ENCODE peak calls at places on chromosomes 3 and 15, in five cellular contexts. M is heart right ventricle, J is uterus, O is Peyer's patch, G is psoas muscle. T is an unnamed sample.
A peak's percentile ranks its signal among the peaks of the same experiment; 100 is the strongest.

GRCh38 chr3:137761099-137761562 is 3.0 kb upstream of the SOX14 start:
- DNase-seq in M (no peak), J (no peak), O (no peak), G (no peak), T (no peak)

GRCh38 chr3:114565201-114565600 is 271.4 kb downstream of the TIGIT start:
- DNase-seq in M (peak; percentile 38), J (peak; percentile 68), O (no peak), G (peak; percentile 46), T (no peak)

GRCh38 chr3:18559323-18559972 is 134.3 kb upstream of the SATB1 start:
- DNase-seq in M (no peak), J (no peak), O (no peak), G (no peak), T (peak; percentile 40)

GRCh38 chr3:50155891-50156290 is 767 bp downstream of the SEMA3F start:
- DNase-seq in M (no peak), J (no peak), O (no peak), G (no peak), T (no peak)

GRCh38 chr3:196803891-196804468 is 63.7 kb upstream of the SENP5 start:
- DNase-seq in M (no peak), J (no peak), O (no peak), G (no peak), T (no peak)

GRCh38 chr3:142912440-142913172 is 23.7 kb upstream of the PCOLCE2 start:
- DNase-seq in M (no peak), J (no peak), O (no peak), G (no peak), T (no peak)

GRCh38 chr15:82178061-82178460 is 84.5 kb downstream of the EFL1 start:
- DNase-seq in M (no peak), J (no peak), O (no peak), G (no peak), T (no peak)

GRCh38 chr3:123419850-123420292 is 29.0 kb downstream of the ADCY5 start:
- DNase-seq in M (peak; percentile 81), J (peak; percentile 40), O (peak; percentile 42), G (no peak), T (no peak)

GRCh38 chr15:85598718-85599398 is 195.9 kb downstream of the KLHL25 start:
- DNase-seq in M (no peak), J (no peak), O (no peak), G (no peak), T (no peak)

GRCh38 chr15:75364881-75365280 is 3.5 kb downstream of the MAN2C1 start:
- DNase-seq in M (no peak), J (no peak), O (no peak), G (no peak), T (no peak)

GRCh38 chr15:75362642-75363249 is 5.7 kb downstream of the MAN2C1 start:
- DNase-seq in M (no peak), J (no peak), O (no peak), G (no peak), T (no peak)

GRCh38 chr15:75361361-75361988 is 6.9 kb downstream of the MAN2C1 start:
- DNase-seq in M (no peak), J (no peak), O (no peak), G (no peak), T (no peak)

GRCh38 chr15:75361989-75362641 is 6.3 kb downstream of the MAN2C1 start:
- DNase-seq in M (no peak), J (no peak), O (no peak), G (no peak), T (no peak)

DNA sequence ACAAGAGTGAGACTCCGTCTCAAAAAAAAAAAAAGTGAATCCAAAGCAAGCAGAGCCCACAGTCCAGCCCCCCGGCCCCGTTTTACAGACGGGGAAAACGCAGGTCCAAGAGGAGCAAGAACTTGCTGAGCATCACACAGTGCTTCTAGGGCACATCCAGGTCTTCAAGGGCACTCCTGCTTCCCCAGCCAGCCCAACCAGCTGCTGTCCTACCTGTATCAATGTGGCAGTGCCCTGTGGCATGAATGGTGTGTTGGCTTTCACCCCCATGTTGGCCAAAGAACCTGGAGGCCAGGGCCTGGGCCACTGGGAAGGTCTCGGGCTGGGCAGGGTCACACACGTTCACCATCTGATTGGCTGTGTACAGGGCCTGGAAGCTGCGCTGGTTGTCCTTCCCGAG is 4.6 kb downstream of the MAN2C1 start:
- DNase-seq in M (no peak), J (no peak), O (no peak), G (no peak), T (no peak)
- H3K4me3 ChIP-seq in M (no peak overlapping the region), J (no peak overlapping the region), O (no peak overlapping the region), G (no peak overlapping the region), T (no peak overlapping the region)

DNA sequence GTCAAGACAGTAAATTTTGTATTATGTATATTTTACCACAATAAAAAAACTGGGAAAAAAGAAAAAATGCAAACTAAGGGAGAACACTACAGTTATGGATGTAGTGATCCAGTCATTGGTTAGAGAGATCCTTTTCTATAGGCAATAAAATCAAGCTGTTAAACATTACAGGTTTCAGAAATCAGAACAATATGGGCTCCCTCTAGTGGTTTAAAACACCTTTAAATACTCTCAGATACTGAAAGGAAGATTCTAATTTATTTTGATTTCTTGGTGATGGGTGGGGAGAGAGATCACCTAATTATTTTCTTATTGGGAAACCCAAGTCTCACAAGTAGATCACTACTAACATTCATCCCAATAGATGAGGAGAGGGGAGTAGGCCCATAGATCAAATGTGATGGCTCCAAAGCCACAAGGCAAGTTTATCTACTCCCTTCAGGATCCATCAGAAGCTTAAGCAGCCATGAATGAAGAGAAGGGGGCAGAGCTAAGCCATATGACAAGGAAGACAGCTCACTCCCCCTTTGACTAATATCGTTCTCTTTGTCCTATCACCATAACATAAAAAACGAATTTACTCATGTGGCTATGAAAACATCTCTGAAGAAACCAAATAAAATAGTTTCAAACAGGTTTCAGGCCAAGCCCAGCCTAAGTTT is 118.6 kb downstream of the ANO10 start:
- DNase-seq in M (no peak), J (no peak), O (no peak), G (no peak), T (no peak)
- TF ChIP-seq CTCF in M (peak; percentile 63), J (peak; percentile 48), O (peak; percentile 53), G (peak; percentile 56), T (no peak)

GRCh38 chr3:190060401-190060800 is 60.3 kb downstream of the P3H2 start:
- DNase-seq in M (no peak), J (no peak), O (no peak), G (no peak), T (no peak)

GRCh38 chr3:190063490-190063889 is 57.2 kb downstream of the P3H2 start:
- DNase-seq in M (no peak), J (no peak), O (no peak), G (no peak), T (no peak)

GRCh38 chr3:190065204-190065603 is 55.5 kb downstream of the P3H2 start:
- DNase-seq in M (no peak), J (no peak), O (no peak), G (no peak), T (no peak)

GRCh38 chr3:190059242-190059590 is 61.5 kb downstream of the P3H2 start:
- DNase-seq in M (no peak), J (no peak), O (no peak), G (no peak), T (no peak)

DNA sequence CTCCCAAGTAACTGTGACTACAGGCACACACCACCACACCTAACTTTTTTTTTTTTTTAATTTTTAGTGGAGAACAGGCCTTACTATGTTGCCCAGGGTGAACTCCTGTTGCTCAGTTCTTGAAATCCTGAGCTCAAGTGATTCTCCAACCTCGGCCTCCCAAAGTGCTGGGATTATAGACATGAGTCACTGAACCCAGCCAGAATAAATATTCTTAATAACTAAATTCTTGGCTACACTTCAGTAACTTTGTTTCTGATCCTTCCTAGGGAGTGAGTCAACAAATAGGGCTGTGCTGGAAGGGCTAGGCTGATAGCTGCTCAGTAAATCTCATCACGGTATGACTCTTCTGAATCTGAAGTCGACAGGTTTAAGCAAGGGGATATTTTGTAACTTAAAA is 56.6 kb downstream of the P3H2 start:
- DNase-seq in M (no peak), J (no peak), O (no peak), G (no peak), T (no peak)
- H3K36me3 ChIP-seq in M (no peaks in the 10 kb centered on the region), J (no peaks in the 10 kb centered on the region), O (no peaks in the 10 kb centered on the region), G (no peaks in the 10 kb centered on the region), T (no peaks in the 10 kb centered on the region)

GRCh38 chr3:66489577-66489976 is 11.2 kb downstream of the LRIG1 start:
- DNase-seq in M (no peak), J (no peak), O (no peak), G (no peak), T (no peak)
- H3K4me3 ChIP-seq in M (no peak overlapping the region), J (no peak overlapping the region), O (no peak overlapping the region), G (no peak overlapping the region), T (no peak overlapping the region)

DNA sequence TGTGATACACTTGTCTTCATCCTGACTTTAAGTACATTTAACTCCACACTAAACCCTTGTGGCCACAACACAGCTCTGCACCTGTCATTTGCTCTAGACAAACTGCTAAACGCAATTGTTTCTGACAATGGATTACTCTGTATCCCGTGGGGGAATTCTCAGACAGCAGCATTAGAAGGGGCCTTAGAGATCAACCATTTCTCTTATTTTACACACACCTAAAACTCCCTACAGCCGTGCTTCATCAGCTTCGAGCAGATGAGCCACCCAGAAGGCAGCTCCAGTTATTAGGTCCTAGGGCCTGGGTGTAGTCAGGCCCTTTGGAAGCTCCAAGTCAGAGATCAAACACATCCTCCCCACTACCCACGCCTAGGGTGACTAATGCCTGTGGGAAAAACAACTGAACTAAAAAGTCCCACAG is 1.3 kb upstream of the IL12A start:
- DNase-seq in M (no peak), J (no peak), O (no peak), G (no peak), T (peak; percentile 41)
- TF ChIP-seq CTCF in M (no peak), J (no peak), O (no peak), G (no peak), T (peak; percentile 50)

GRCh38 chr3:136263251-136263650 is 13.1 kb downstream of the PCCB start:
- DNase-seq in M (no peak), J (no peak), O (no peak), G (no peak), T (no peak)

GRCh38 chr3:136266468-136266867 is 16.3 kb downstream of the PCCB start:
- DNase-seq in M (no peak), J (no peak), O (no peak), G (no peak), T (no peak)

GRCh38 chr3:136258199-136258598 is 8.1 kb downstream of the PCCB start:
- DNase-seq in M (no peak), J (no peak), O (no peak), G (no peak), T (no peak)

GRCh38 chr3:136261826-136262225 is 11.7 kb downstream of the PCCB start:
- DNase-seq in M (no peak), J (no peak), O (no peak), G (no peak), T (no peak)

DNA sequence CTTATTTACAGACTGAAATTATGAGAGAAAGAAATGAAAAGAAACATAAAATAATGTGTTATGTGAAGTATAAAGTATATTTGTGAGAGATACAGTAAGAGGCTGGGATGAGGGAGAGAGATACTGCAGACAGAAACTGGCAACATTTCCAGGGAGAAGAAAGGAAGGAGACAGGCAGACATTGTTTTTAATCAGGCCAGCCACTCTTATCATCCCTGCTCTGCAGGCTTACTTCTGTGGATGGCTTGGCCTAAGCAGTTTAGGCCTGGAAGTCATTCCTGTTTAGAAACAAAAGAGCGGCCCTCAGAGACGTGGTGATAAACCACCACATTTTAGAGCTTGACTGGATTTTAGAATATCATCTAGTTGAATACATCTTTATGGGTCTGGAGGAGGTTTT is 12.4 kb downstream of the PCCB start:
- DNase-seq in M (no peak), J (no peak), O (no peak), G (no peak), T (no peak)
- H3K36me3 ChIP-seq in M (peaks cover 100% of the 10 kb centered on the region), J (no peaks in the 10 kb centered on the region), O (peaks cover 56% of the 10 kb centered on the region), G (peaks cover 16% of the 10 kb centered on the region), T (peaks cover 73% of the 10 kb centered on the region)

GRCh38 chr15:34588046-34588674 is 4.7 kb upstream of the GOLGA8B start:
- DNase-seq in M (no peak), J (peak; percentile 65), O (no peak), G (peak; percentile 30), T (peak; percentile 87)
- H3K4me3 ChIP-seq in M (peak overlapping the region; percentile 39), J (no peak overlapping the region), O (no peak overlapping the region), G (peak overlapping the region; percentile 52), T (peak overlapping the region; percentile 50)